ENCODE peak calls at places on chromosomes 4 and X, in four cellular contexts. One of them, this sample, is unnamed.

GRCh38 chr4:54967289-54967688 is 158.1 kb downstream of the KDR start:
- DNase-seq in caudate nucleus: no peak
- DNase-seq in fibroblast of lung: no peak
- DNase-seq in left lung: no peak
- DNase-seq in this sample: no peak

GRCh38 chrX:37958493-37959211 is 47.7 kb upstream of the SYTL5 start:
- DNase-seq in left lung: no peak
- DNase-seq in caudate nucleus: no peak
- DNase-seq in fibroblast of lung: no peak
- DNase-seq in this sample: no peak

GRCh38 chrX:103628386-103629290 is at the start of gene TCEAL1:
- DNase-seq in left lung: peak
- DNase-seq in fibroblast of lung: peak
- DNase-seq in caudate nucleus: peak
- DNase-seq in this sample: peak

GRCh38 chrX:71366674-71367256 is 608 bp downstream of the TAF1 start:
- DNase-seq in left lung: peak
- DNase-seq in fibroblast of lung: peak
- DNase-seq in caudate nucleus: peak
- DNase-seq in this sample: no peak

GRCh38 chr4:70313736-70314135 is 21.0 kb upstream of the CABS1 start:
- DNase-seq in fibroblast of lung: no peak
- DNase-seq in caudate nucleus: no peak
- DNase-seq in left lung: no peak
- DNase-seq in this sample: no peak

GRCh38 chrX:78066110-78066509 is 37.9 kb upstream of the PGK1 start:
- DNase-seq in fibroblast of lung: peak
- DNase-seq in left lung: no peak
- DNase-seq in caudate nucleus: no peak
- DNase-seq in this sample: no peak

GRCh38 chrX:136147320-136147901 is at the start of gene FHL1:
- DNase-seq in fibroblast of lung: peak
- DNase-seq in left lung: peak
- DNase-seq in caudate nucleus: peak
- DNase-seq in this sample: peak

GRCh38 chr4:148633720-148634119 is 191.5 kb upstream of the NR3C2 start:
- DNase-seq in fibroblast of lung: no peak
- DNase-seq in left lung: no peak
- DNase-seq in caudate nucleus: no peak
- DNase-seq in this sample: no peak

GRCh38 chrX:86946569-86946968 is 571.0 kb upstream of the KLHL4 start:
- DNase-seq in fibroblast of lung: peak
- DNase-seq in caudate nucleus: no peak
- DNase-seq in left lung: no peak
- DNase-seq in this sample: no peak

GRCh38 chr4:99918656-99919055 is 24.4 kb upstream of the LAMTOR3 start:
- DNase-seq in left lung: no peak
- DNase-seq in caudate nucleus: no peak
- DNase-seq in fibroblast of lung: no peak
- DNase-seq in this sample: no peak

GRCh38 chr4:38764292-38764691 is 18.5 kb downstream of the TLR10 start:
- DNase-seq in caudate nucleus: no peak
- DNase-seq in fibroblast of lung: no peak
- DNase-seq in left lung: no peak
- DNase-seq in this sample: no peak

GRCh38 chrX:139052461-139052860 is 340.9 kb upstream of the FGF13 start:
- DNase-seq in fibroblast of lung: no peak
- DNase-seq in caudate nucleus: no peak
- DNase-seq in left lung: no peak
- DNase-seq in this sample: no peak

GRCh38 chr4:145195167-145195952 is 15.0 kb upstream of the OTUD4 start:
- DNase-seq in fibroblast of lung: no peak
- DNase-seq in left lung: no peak
- DNase-seq in caudate nucleus: no peak
- DNase-seq in this sample: no peak

GRCh38 chrX:140572724-140573123 is 67.9 kb upstream of the SOX3 start:
- DNase-seq in fibroblast of lung: peak
- DNase-seq in left lung: peak
- DNase-seq in caudate nucleus: no peak
- DNase-seq in this sample: peak

GRCh38 chrX:154712781-154713391 is 38.0 kb downstream of the GAB3 start:
- DNase-seq in left lung: no peak
- DNase-seq in fibroblast of lung: peak
- DNase-seq in caudate nucleus: no peak
- DNase-seq in this sample: no peak

GRCh38 chr4:29276150-29276549 is 1444.0 kb upstream of the PCDH7 start:
- DNase-seq in caudate nucleus: no peak
- DNase-seq in left lung: no peak
- DNase-seq in fibroblast of lung: no peak
- DNase-seq in this sample: no peak

GRCh38 chr4:29277381-29277780 is 1442.8 kb upstream of the PCDH7 start:
- DNase-seq in caudate nucleus: no peak
- DNase-seq in left lung: no peak
- DNase-seq in fibroblast of lung: peak
- DNase-seq in this sample: no peak

GRCh38 chr4:29278580-29278979 is 1441.6 kb upstream of the PCDH7 start:
- DNase-seq in left lung: no peak
- DNase-seq in caudate nucleus: no peak
- DNase-seq in fibroblast of lung: peak
- DNase-seq in this sample: no peak
- H3K27ac ChIP-seq in left lung: no peak
- H3K27ac ChIP-seq in caudate nucleus: no peak
- H3K27ac ChIP-seq in fibroblast of lung: no peak
- H3K27ac ChIP-seq in this sample: no peak

DNA sequence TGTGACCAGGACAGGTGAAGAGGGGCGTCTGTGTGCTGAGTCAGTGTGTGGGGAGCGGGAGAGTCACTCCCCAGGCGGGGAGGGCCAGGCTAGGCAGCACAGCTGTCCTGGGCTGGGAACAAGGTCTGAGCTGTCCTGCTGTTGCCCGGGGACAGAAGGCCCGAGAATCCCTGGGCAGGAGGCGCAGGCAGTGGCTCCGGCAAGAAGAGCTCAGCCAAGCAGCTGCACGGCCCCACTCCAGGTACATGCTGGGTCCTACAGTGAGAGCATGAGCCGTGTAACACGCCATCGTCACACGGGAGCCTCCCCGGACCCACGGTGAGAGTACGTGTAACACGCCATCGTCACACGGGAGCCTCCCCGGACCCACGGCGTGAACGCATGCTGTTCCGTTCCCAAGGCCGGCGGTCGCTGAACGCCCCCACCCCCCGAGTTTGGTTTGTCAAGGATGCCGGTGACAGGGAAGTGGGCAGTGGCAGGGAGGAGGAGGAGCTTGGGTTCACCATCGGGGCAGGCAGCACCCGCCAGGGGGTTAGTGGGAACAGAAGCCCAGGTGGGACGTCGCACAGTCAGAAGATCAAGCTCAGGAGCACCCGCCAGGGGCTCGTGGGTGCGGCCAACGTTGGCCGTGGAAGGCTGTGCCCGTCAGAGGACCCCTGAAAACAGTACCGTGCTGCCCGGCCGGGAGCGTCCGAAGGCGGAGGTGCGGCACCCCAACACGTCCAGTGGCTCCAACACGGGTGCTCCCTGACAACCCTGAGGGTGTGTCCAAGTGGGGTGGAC is 15.6 kb downstream of the PPP2R3B start:
- DNase-seq in left lung: no peak
- DNase-seq in caudate nucleus: no peak
- DNase-seq in fibroblast of lung: no peak
- DNase-seq in this sample: no peak
- H3K27ac ChIP-seq in left lung: no peak
- H3K27ac ChIP-seq in caudate nucleus: no peak
- H3K27ac ChIP-seq in fibroblast of lung: no peak
- H3K27ac ChIP-seq in this sample: no peak

DNA sequence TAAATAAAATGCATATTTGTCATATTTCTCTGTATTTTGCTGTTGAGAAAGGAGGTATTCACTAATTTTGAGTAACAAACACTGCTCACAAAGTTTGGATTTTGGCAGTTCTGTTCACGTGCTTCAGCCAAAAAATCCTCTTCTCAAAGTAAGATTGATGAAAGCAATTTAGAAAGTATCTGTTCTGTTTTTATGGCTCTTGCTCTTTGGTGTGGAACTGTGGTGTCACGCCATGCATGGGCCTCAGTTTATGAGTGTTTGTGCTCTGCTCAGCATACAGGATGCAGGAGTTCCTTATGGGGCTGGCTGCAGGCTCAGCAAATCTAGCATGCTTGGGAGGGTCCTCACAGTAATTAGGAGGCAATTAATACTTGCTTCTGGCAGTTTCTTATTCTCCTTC is 3.3 kb downstream of the HTT start:
- DNase-seq in left lung: no peak
- DNase-seq in caudate nucleus: no peak
- DNase-seq in fibroblast of lung: no peak
- DNase-seq in this sample: no peak
- H3K27ac ChIP-seq in left lung: no peak
- H3K27ac ChIP-seq in caudate nucleus: no peak
- H3K27ac ChIP-seq in fibroblast of lung: no peak
- H3K27ac ChIP-seq in this sample: no peak

GRCh38 chrX:112609631-112610030 is 70.1 kb downstream of the LHFPL1 start:
- DNase-seq in left lung: no peak
- DNase-seq in fibroblast of lung: no peak
- DNase-seq in caudate nucleus: no peak
- DNase-seq in this sample: no peak
- H3K27ac ChIP-seq in left lung: no peak
- H3K27ac ChIP-seq in fibroblast of lung: no peak
- H3K27ac ChIP-seq in caudate nucleus: no peak
- H3K27ac ChIP-seq in this sample: no peak

DNA sequence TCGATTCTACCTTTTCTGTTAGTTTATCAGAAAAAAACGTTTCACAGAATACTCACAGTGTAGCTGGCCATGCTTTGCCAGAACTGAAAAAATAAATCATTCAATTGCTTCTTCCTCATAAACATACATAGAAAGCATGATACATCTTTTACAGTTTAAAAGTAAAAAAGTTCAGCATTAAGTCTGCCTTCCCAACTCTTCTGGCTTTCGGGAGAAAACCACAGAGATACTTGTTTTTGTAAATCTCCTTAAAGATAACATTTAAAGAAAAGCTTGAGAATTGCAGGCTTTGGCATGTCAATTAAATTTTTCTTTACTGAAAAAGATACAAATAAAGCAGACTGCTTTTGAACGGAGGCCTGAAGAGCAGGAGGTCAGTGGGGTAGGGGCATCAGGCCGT is 66.8 kb downstream of the SEC24D start:
- DNase-seq in fibroblast of lung: no peak
- DNase-seq in caudate nucleus: no peak
- DNase-seq in left lung: no peak
- DNase-seq in this sample: no peak
- H3K27ac ChIP-seq in fibroblast of lung: peak
- H3K27ac ChIP-seq in caudate nucleus: no peak
- H3K27ac ChIP-seq in left lung: no peak
- H3K27ac ChIP-seq in this sample: no peak

GRCh38 chr4:186644737-186645261 is 78.9 kb downstream of the FAT1 start:
- DNase-seq in fibroblast of lung: peak
- DNase-seq in caudate nucleus: no peak
- DNase-seq in left lung: no peak
- DNase-seq in this sample: peak
- H3K27ac ChIP-seq in fibroblast of lung: peak
- H3K27ac ChIP-seq in caudate nucleus: no peak
- H3K27ac ChIP-seq in left lung: no peak
- H3K27ac ChIP-seq in this sample: no peak

GRCh38 chr4:113637823-113638691 is 123.5 kb downstream of the CAMK2D start:
- DNase-seq in fibroblast of lung: no peak
- DNase-seq in left lung: no peak
- DNase-seq in caudate nucleus: no peak
- DNase-seq in this sample: no peak
- H3K27ac ChIP-seq in fibroblast of lung: no peak
- H3K27ac ChIP-seq in left lung: no peak
- H3K27ac ChIP-seq in caudate nucleus: no peak
- H3K27ac ChIP-seq in this sample: no peak

This sample was measured in substantia nigra.